ENCODE peak calls at places on chromosomes 12 and 14, in five cellular contexts. K is nephron progenitor cell, I is natural killer cell, T is Calu3, R is RWPE1. S is an unnamed sample.

GRCh38 chr12:124115496-124115895 is 142.5 kb downstream of the ZNF664 start:
- DNase-seq in K (no peak), I (no peak), T (no peak), R (no peak), S (no peak)

GRCh38 chr14:71523630-71524320 is 408.5 kb upstream of the RGS6 start:
- DNase-seq in K (no peak), I (no peak), T (no peak), R (no peak), S (no peak)

GRCh38 chr12:45991289-45992249 is 1.2 kb upstream of the SCAF11 start:
- DNase-seq in K (peak), I (peak), T (peak), R (peak), S (peak)

GRCh38 chr12:39483042-39483441 is 40.1 kb upstream of the KIF21A start:
- DNase-seq in K (no peak), I (no peak), T (no peak), R (no peak), S (no peak)

GRCh38 chr12:92621833-92622232 is 81.0 kb upstream of the PLEKHG7 start:
- DNase-seq in K (no peak), I (no peak), T (no peak), R (no peak), S (no peak)

GRCh38 chr14:91274796-91275195 is 30.3 kb upstream of the GPR68 start:
- DNase-seq in K (no peak), I (no peak), T (no peak), R (no peak), S (no peak)

GRCh38 chr12:104181313-104181712 is 34.3 kb upstream of the TXNRD1 start:
- DNase-seq in K (no peak), I (no peak), T (no peak), R (no peak), S (no peak)

GRCh38 chr12:58564721-58565120 is 355.6 kb downstream of the LRIG3 start:
- DNase-seq in K (no peak), I (no peak), T (no peak), R (no peak), S (no peak)

GRCh38 chr12:530308-530707 is 70.6 kb downstream of the B4GALNT3 start:
- DNase-seq in K (no peak), I (no peak), T (no peak), R (peak), S (no peak)

GRCh38 chr14:68473050-68473449 is 319.8 kb downstream of the ZFP36L1 start:
- DNase-seq in K (no peak), I (no peak), T (no peak), R (no peak), S (no peak)

GRCh38 chr12:95582230-95583058 is 31.2 kb upstream of the USP44 start:
- DNase-seq in K (no peak), I (no peak), T (peak), R (peak), S (no peak)

GRCh38 chr12:111367661-111368221 is 1.2 kb downstream of the PHETA1 start:
- DNase-seq in K (no peak), I (no peak), T (peak), R (no peak), S (no peak)

GRCh38 chr14:78847801-78848200 is 677.6 kb downstream of the NRXN3 start:
- DNase-seq in K (no peak), I (no peak), T (no peak), R (no peak), S (no peak)

GRCh38 chr14:78849952-78850351 is 679.8 kb downstream of the NRXN3 start:
- DNase-seq in K (no peak), I (no peak), T (no peak), R (no peak), S (no peak)

GRCh38 chr14:78851189-78851588 is 681.0 kb downstream of the NRXN3 start:
- DNase-seq in K (no peak), I (no peak), T (no peak), R (no peak), S (no peak)

GRCh38 chr14:78848234-78848820 is 678.2 kb downstream of the NRXN3 start:
- DNase-seq in K (peak), I (no peak), T (peak), R (peak), S (no peak)
- TF ChIP-seq CTCF in K (peak), I (no peak), T (peak), R (peak), S (peak)

GRCh38 chr12:40762072-40762471 is 69.8 kb downstream of the CNTN1 start:
- DNase-seq in K (no peak), I (no peak), T (no peak), R (no peak), S (no peak)
- TF ChIP-seq CTCF in K (peak), I (no peak), T (no peak), R (no peak), S (no peak)

GRCh38 chr12:26187429-26187828 is 7.9 kb upstream of the SSPN start:
- DNase-seq in K (no peak), I (no peak), T (peak), R (no peak), S (no peak)
- TF ChIP-seq CTCF in K (no peak), I (no peak), T (no peak), R (no peak), S (no peak)

DNA sequence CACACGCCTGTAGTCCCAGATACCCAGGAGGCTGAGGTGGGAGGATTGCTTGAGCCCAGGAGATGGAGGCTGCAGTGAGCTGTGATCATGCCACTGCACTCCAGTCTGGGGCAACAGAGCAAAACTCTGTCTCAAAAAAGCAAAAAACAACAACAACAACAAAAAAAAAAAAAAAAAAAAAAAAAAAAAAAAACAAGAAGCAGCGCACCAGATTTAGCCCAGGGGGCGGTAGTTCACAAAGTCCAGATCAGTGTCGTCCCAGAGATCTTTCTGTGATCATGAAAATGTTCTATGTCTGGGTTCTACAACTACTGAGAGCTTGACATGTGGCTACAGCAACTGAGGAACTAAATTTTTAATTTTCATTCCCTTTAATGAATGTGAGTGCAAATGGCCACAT is 27.4 kb downstream of the OAS2 start:
- DNase-seq in K (peak), I (no peak), T (peak), R (no peak), S (no peak)
- TF ChIP-seq CTCF in K (peak), I (peak), T (peak), R (peak), S (peak)

GRCh38 chr12:52530905-52531304 is 10.7 kb upstream of the KRT5 start:
- DNase-seq in K (no peak), I (no peak), T (no peak), R (no peak), S (no peak)
- TF ChIP-seq CTCF in K (no peak), I (no peak), T (no peak), R (no peak), S (no peak)

S was measured in CD14-positive monocyte.